ENCODE peak calls at places on chromosomes 2 and 18, in six cellular contexts. F is activated CD4-positive, alpha-beta T cell treated with anti-CD3 and anti-CD28 coated beads, Interleukin-2, amount 50 U/mL, for 4 hours; S is posterior cingulate gyrus; T is heart right ventricle; E is NCI-H524 treated with DMSO at 0.1 percent for 48 hours; M is activated CD8-positive, alpha-beta memory T cell treated with anti-CD3 and anti-CD28 coated beads for 48 hours. Q is an unnamed sample.
A peak's percentile ranks its signal among the peaks of the same experiment; 100 is the strongest.

GRCh38 chr2:130949954-130950353 is 113.2 kb downstream of the ARHGEF4 start:
- DNase-seq in E (no peak), S (no peak), F (no peak), T (no peak), M (no peak), Q (no peak)

GRCh38 chr2:16693854-16694253 is 28.2 kb upstream of the CYRIA start:
- DNase-seq in F (no peak), M (no peak), E (no peak), T (no peak), S (no peak), Q (no peak)

GRCh38 chr2:196957881-196958525 is 31.5 kb upstream of the PGAP1 start:
- DNase-seq in M (no peak), T (no peak), F (no peak), S (no peak), E (no peak), Q (no peak)

GRCh38 chr18:23302852-23303527 is 150.1 kb upstream of the RIOK3 start:
- DNase-seq in S (no peak), E (no peak), T (no peak), M (no peak), F (no peak), Q (no peak)

GRCh38 chr2:12928197-12928596 is 211.5 kb downstream of the TRIB2 start:
- DNase-seq in S (no peak), F (no peak), E (peak; percentile 28), T (no peak), M (no peak), Q (no peak)

GRCh38 chr2:192500550-192501200 is 305.9 kb upstream of the TMEFF2 start:
- DNase-seq in S (no peak), E (no peak), F (no peak), M (no peak), T (no peak), Q (no peak)

GRCh38 chr2:19879115-19879514 is 22.7 kb downstream of the TTC32 start:
- DNase-seq in M (no peak), S (no peak), F (no peak), E (no peak), T (no peak), Q (no peak)

GRCh38 chr2:69163109-69163508 is 150.1 kb downstream of the ANTXR1 start:
- DNase-seq in F (no peak), E (no peak), T (no peak), M (no peak), S (no peak), Q (no peak)

GRCh38 chr2:22855081-22855480 is 529.9 kb upstream of the KLHL29 start:
- DNase-seq in F (no peak), S (no peak), T (no peak), E (no peak), M (no peak), Q (no peak)

GRCh38 chr18:27879540-27879939 is 297.4 kb downstream of the CDH2 start:
- DNase-seq in F (no peak), M (no peak), T (no peak), E (no peak), S (no peak), Q (no peak)

GRCh38 chr2:163733301-163733938 is 2.4 kb downstream of the FIGN start:
- DNase-seq in T (peak; percentile 29), F (no peak), S (no peak), E (peak; percentile 55), M (no peak), Q (no peak)

GRCh38 chr2:111041398-111042202 is 79.1 kb upstream of the BCL2L11 start:
- DNase-seq in M (no peak), E (no peak), T (no peak), F (no peak), S (no peak), Q (peak; percentile 52)

GRCh38 chr2:146527166-146527565 is 1317.7 kb upstream of the ACVR2A start:
- DNase-seq in M (no peak), E (no peak), T (no peak), F (no peak), S (no peak), Q (no peak)

GRCh38 chr2:189819297-189819704 is 35.1 kb downstream of the PMS1 start:
- DNase-seq in F (no peak), E (no peak), M (no peak), T (no peak), S (no peak), Q (no peak)

GRCh38 chr2:200130762-200131166 is 175.4 kb downstream of the MAIP1 start:
- DNase-seq in T (no peak), E (no peak), F (no peak), S (no peak), M (no peak), Q (no peak)

GRCh38 chr2:69011611-69012157 is 1.3 kb upstream of the ANTXR1 start:
- DNase-seq in S (no peak), F (no peak), E (no peak), M (no peak), T (no peak), Q (no peak)

GRCh38 chr2:203164311-203164935 is 74.4 kb upstream of the CYP20A1 start:
- DNase-seq in T (no peak), M (no peak), S (no peak), F (no peak), E (no peak), Q (no peak)

GRCh38 chr2:170091461-170091860 is 86.5 kb upstream of the MYO3B start:
- DNase-seq in E (no peak), F (no peak), M (no peak), S (no peak), T (no peak), Q (no peak)

GRCh38 chr2:141186413-141187062 is 944.3 kb downstream of the LRP1B start:
- DNase-seq in M (no peak), F (no peak), S (no peak), E (no peak), T (no peak), Q (no peak)

GRCh38 chr2:9033385-9034175 is 30.1 kb upstream of the MBOAT2 start:
- DNase-seq in E (peak; percentile 67), F (no peak), S (no peak), M (no peak), T (no peak), Q (no peak)

GRCh38 chr2:146540271-146540932 is 1304.4 kb upstream of the ACVR2A start:
- DNase-seq in T (no peak), S (no peak), M (no peak), E (no peak), F (no peak), Q (no peak)

GRCh38 chr2:235098736-235099494 is 147.1 kb downstream of the SH3BP4 start:
- DNase-seq in S (no peak), M (no peak), T (no peak), E (no peak), F (no peak), Q (no peak)

GRCh38 chr2:19256239-19256638 is 102.2 kb downstream of the OSR1 start:
- DNase-seq in F (no peak), S (no peak), M (no peak), E (no peak), T (no peak), Q (no peak)

GRCh38 chr2:108165750-108166149 is 74.0 kb upstream of the SULT1C3 start:
- DNase-seq in S (no peak), T (no peak), F (no peak), M (no peak), E (no peak), Q (no peak)

GRCh38 chr2:230798769-230799399 is 65.9 kb upstream of the ITM2C start:
- DNase-seq in E (peak; percentile 18), T (peak; percentile 35), M (no peak), S (no peak), F (peak; percentile 24), Q (no peak)

GRCh38 chr18:59393381-59393780 is 34.3 kb upstream of the LMAN1 start:
- DNase-seq in M (no peak), S (no peak), E (no peak), F (no peak), T (no peak), Q (no peak)

GRCh38 chr2:219060821-219061791 is at the start of gene IHH:
- DNase-seq in S (no peak), T (no peak), F (no peak), M (no peak), E (no peak), Q (no peak)

GRCh38 chr2:159677654-159678053 is 34.7 kb upstream of the MARCHF7 start:
- DNase-seq in F (no peak), M (no peak), E (no peak), S (no peak), T (no peak), Q (no peak)

GRCh38 chr2:8658064-8658862 is 23.6 kb upstream of the ID2 start:
- DNase-seq in F (no peak), E (no peak), T (no peak), S (no peak), M (no peak), Q (no peak)

GRCh38 chr18:8611916-8612576 is 2.8 kb downstream of the RAB12 start:
- DNase-seq in T (no peak), E (no peak), S (no peak), F (no peak), M (no peak), Q (no peak)

GRCh38 chr2:71724793-71725192 is 271.4 kb downstream of the DYSF start:
- DNase-seq in E (no peak), F (no peak), T (no peak), M (no peak), S (no peak), Q (no peak)

GRCh38 chr2:200699310-200699709 is 112.4 kb upstream of the BZW1 start:
- DNase-seq in T (no peak), M (no peak), S (no peak), E (no peak), F (no peak), Q (no peak)

Q was measured in ascending aorta.